ENCODE peak calls at places on chromosomes 2 and 18, in five cellular contexts. J, G, K, Y and C are unnamed samples.

GRCh38 chr2:108288534-108289106 is at the start of gene SULT1C2:
- DNase-seq in J (no peak), G (no peak), Y (no peak), K (no peak), C (no peak)

GRCh38 chr2:240603081-240603835 is 16.7 kb downstream of the CAPN10 start:
- DNase-seq in G (peak), Y (no peak), K (no peak), J (no peak), C (no peak)

GRCh38 chr2:206556357-206556949 is 85.8 kb upstream of the FAM237A start:
- DNase-seq in G (no peak), K (no peak), J (no peak), Y (no peak), C (no peak)

GRCh38 chr2:45651415-45652089 is at the start of gene PRKCE:
- DNase-seq in K (peak), J (no peak), G (peak), Y (peak), C (peak)

GRCh38 chr2:181124499-181124898 is 144.1 kb downstream of the UBE2E3 start:
- DNase-seq in Y (no peak), J (no peak), K (no peak), G (no peak), C (no peak)

GRCh38 chr2:634670-635395 is 42.4 kb downstream of the TMEM18 start:
- DNase-seq in G (no peak), K (no peak), Y (no peak), J (no peak), C (no peak)

GRCh38 chr2:88283886-88284511 is 113.9 kb downstream of the THNSL2 start:
- DNase-seq in K (no peak), J (no peak), G (no peak), Y (no peak), C (no peak)

GRCh38 chr2:161228511-161229240 is 68.4 kb downstream of the TANK start:
- DNase-seq in J (no peak), G (no peak), Y (no peak), K (no peak), C (no peak)

GRCh38 chr2:10382313-10383061 is 65.6 kb downstream of the ODC1 start:
- DNase-seq in K (no peak), Y (no peak), J (peak), G (no peak), C (no peak)

GRCh38 chr2:231662028-231662810 is 46.1 kb upstream of the PTMA start:
- DNase-seq in G (peak), J (peak), Y (peak), K (peak), C (peak)

GRCh38 chr2:23367760-23368159 is 17.2 kb upstream of the KLHL29 start:
- DNase-seq in K (no peak), G (no peak), Y (no peak), J (no peak), C (no peak)

GRCh38 chr2:36399050-36399449 is 43.5 kb downstream of the CRIM1 start:
- DNase-seq in G (no peak), Y (no peak), J (no peak), K (no peak), C (no peak)

GRCh38 chr2:36416370-36417165 is 61.0 kb downstream of the CRIM1 start:
- DNase-seq in Y (no peak), J (no peak), K (peak), G (no peak), C (no peak)

GRCh38 chr2:188404341-188405004 is 112.8 kb downstream of the GULP1 start:
- DNase-seq in J (no peak), G (no peak), Y (no peak), K (no peak), C (no peak)

GRCh38 chr2:197185676-197186075 is 124.9 kb downstream of the ANKRD44 start:
- DNase-seq in Y (no peak), G (no peak), K (no peak), J (no peak), C (no peak)

GRCh38 chr2:105610444-105611327 is 134.0 kb upstream of the NCK2 start:
- DNase-seq in G (no peak), Y (no peak), J (no peak), K (no peak), C (no peak)

GRCh38 chr2:207341816-207342215 is 176.1 kb upstream of the KLF7 start:
- DNase-seq in G (no peak), Y (no peak), K (no peak), J (no peak), C (no peak)

GRCh38 chr2:200901459-200902072 is 12.4 kb downstream of the NIF3L1 start:
- DNase-seq in K (peak), G (no peak), J (peak), Y (peak), C (peak)

GRCh38 chr2:124380350-124380749 is 355.3 kb downstream of the CNTNAP5 start:
- DNase-seq in J (no peak), K (no peak), G (no peak), Y (no peak), C (no peak)

GRCh38 chr2:26756337-26756736 is 7.7 kb upstream of the SLC35F6 start:
- DNase-seq in Y (no peak), K (no peak), J (no peak), G (no peak), C (no peak)

GRCh38 chr2:20322527-20323300 is 27.9 kb downstream of the PUM2 start:
- DNase-seq in J (no peak), K (no peak), Y (no peak), G (no peak), C (no peak)

GRCh38 chr2:38665854-38666577 is at the start of gene GALM:
- DNase-seq in G (peak), J (no peak), K (peak), Y (peak), C (peak)

GRCh38 chr18:29078272-29078671 is 901.3 kb upstream of the CDH2 start:
- DNase-seq in Y (no peak), G (no peak), J (no peak), K (no peak), C (no peak)

GRCh38 chr18:60485207-60485606 is 112.6 kb upstream of the MC4R start:
- DNase-seq in J (no peak), Y (no peak), K (no peak), G (no peak), C (no peak)

GRCh38 chr2:221228214-221228769 is 343.8 kb downstream of the EPHA4 start:
- DNase-seq in Y (no peak), G (no peak), J (no peak), K (no peak), C (no peak)

GRCh38 chr2:33529771-33530481 is 53.5 kb downstream of the RASGRP3 start:
- DNase-seq in J (peak), Y (no peak), G (no peak), K (no peak), C (no peak)

GRCh38 chr2:230262246-230262645 is 36.7 kb downstream of the SP140 start:
- DNase-seq in Y (no peak), G (no peak), J (no peak), K (no peak), C (no peak)

GRCh38 chr2:39550701-39551285 is 113.7 kb upstream of the MAP4K3 start:
- DNase-seq in K (no peak), J (no peak), Y (no peak), G (no peak), C (no peak)

GRCh38 chr2:208175843-208176160 is 12.4 kb upstream of the CRYGA start:
- DNase-seq in K (no peak), Y (no peak), J (no peak), G (no peak), C (no peak)

GRCh38 chr18:21053127-21053526 is 58.5 kb downstream of the ROCK1 start:
- DNase-seq in J (no peak), K (no peak), Y (no peak), G (no peak), C (no peak)

GRCh38 chr2:11406492-11407381 is 59.2 kb downstream of the E2F6 start:
- DNase-seq in K (peak), G (no peak), J (no peak), Y (no peak), C (no peak)

GRCh38 chr2:114925296-114926255 is 483.1 kb downstream of the DPP10 start:
- DNase-seq in Y (no peak), J (no peak), K (no peak), G (no peak), C (no peak)

GRCh38 chr2:176781570-176782217 is 430.9 kb upstream of the HNRNPA3 start:
- DNase-seq in J (no peak), G (no peak), K (no peak), Y (no peak), C (no peak)

GRCh38 chr2:80007722-80008503 is 296.6 kb downstream of the LRRTM1 start:
- DNase-seq in J (no peak), Y (no peak), K (no peak), G (no peak), C (no peak)

GRCh38 chr2:18063826-18064485 is 185.5 kb downstream of the KCNS3 start:
- DNase-seq in G (no peak), Y (no peak), K (no peak), J (no peak), C (no peak)

GRCh38 chr2:127330753-127331152 is 36.8 kb upstream of the ERCC3 start:
- DNase-seq in G (no peak), K (no peak), J (no peak), Y (no peak), C (no peak)

GRCh38 chr2:137724879-137725278 is 239.4 kb upstream of the HNMT start:
- DNase-seq in J (no peak), G (no peak), Y (no peak), K (no peak), C (no peak)

GRCh38 chr2:191556463-191556862 is 121.5 kb upstream of the NABP1 start:
- DNase-seq in Y (no peak), G (no peak), J (no peak), K (no peak), C (no peak)

GRCh38 chr2:65128297-65129190 is 1.4 kb downstream of the RAB1A start:
- DNase-seq in J (no peak), K (no peak), Y (peak), G (no peak), C (no peak)
- TF ChIP-seq POLR2A in J (no peak), K (peak), Y (no peak), G (no peak), C (no peak)

GRCh38 chr18:39839782-39840181 is 2115.3 kb upstream of the PIK3C3 start:
- DNase-seq in J (no peak), K (no peak), G (no peak), Y (no peak), C (no peak)

GRCh38 chr18:39834636-39835035 is 2120.4 kb upstream of the PIK3C3 start:
- DNase-seq in K (no peak), J (no peak), G (no peak), Y (no peak), C (no peak)

GRCh38 chr18:39840406-39840805 is 2114.6 kb upstream of the PIK3C3 start:
- DNase-seq in J (no peak), G (no peak), K (no peak), Y (no peak), C (no peak)

GRCh38 chr18:39838831-39839230 is 2116.2 kb upstream of the PIK3C3 start:
- DNase-seq in J (no peak), K (no peak), G (no peak), Y (no peak), C (no peak)

DNA sequence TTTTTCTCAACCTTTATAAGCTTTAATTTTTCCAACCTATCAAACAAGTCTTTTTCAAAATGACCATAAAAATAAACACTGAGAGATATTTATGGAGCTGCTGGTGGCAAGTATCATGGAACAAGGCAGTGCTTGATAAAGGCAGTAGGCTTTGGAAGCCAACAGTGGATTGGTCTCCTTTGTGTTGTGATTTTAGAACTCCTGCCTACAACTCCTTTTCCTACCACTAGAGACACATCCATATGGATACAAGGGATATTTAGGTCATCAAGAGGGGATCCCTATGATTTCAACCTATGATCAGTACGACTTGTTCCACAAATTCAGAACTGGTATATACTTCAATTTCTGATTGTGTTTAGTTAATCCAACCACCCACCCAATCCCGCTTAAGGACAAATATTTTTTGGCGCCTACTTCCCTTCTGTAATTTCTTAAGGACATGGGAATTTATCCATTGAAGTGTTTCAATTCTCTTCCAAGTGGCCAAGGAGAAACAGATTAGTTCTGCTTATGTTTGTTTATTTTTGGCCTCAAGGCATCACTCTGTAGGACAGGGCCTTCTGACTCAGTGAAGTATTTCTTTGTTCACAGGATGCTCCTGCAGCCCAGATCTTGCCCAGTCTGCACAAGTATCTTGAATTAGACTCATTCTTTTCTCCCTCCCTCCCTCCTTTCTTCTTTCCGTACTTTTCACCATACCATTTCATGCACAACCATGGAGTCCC is 2119.6 kb upstream of the PIK3C3 start:
- DNase-seq in K (no peak), Y (no peak), J (no peak), G (no peak), C (no peak)
- TF ChIP-seq CTCF in K (no peak), Y (no peak), J (no peak), G (no peak), C (no peak)

DNA sequence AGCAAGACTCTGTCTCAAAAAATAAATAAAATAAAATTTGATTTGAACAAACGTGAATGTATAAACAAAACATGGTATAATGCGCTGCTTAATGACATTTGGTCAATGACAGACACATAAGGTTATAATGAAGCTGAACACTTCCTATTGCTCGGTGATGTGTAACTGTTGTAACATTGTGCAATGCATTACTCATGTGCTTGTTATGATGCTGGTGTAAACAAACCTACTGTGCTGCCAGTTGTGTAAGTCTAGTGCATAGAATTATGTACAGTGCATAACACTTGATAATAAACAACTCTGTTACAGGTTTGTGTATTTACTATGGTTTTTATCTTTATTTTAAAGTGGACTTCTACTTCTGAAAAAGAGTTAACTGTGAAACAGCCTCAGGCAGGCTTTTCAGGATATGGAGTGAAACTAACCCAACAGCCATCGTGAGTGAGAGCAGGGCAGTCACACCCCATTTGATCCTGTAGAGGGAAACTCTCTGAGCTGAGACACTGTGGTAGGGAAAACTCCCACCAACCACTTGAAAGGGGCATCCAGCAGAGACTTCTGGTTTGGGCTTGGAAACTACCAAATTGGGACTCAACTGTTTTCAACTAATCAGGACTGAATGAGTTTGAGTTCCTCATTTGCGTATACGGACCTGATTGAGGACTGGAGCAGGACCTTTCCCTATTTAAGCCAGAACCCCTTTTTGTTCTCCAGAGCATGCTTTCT is 8.7 kb upstream of the RPRD1A start:
- DNase-seq in G (no peak), Y (no peak), K (no peak), J (peak), C (no peak)
- TF ChIP-seq POLR2A in G (no peak), Y (no peak), K (no peak), J (no peak), C (no peak)

GRCh38 chr2:140242889-140243288 is 1462.7 kb upstream of the NXPH2 start:
- DNase-seq in Y (no peak), J (no peak), K (no peak), G (no peak), C (no peak)
- TF ChIP-seq CTCF in Y (no peak), J (no peak), K (no peak), G (no peak), C (no peak)

GRCh38 chr2:135875491-135876065 is 665 bp downstream of the MCM6 start:
- DNase-seq in G (peak), Y (peak), K (peak), J (no peak), C (peak)

GRCh38 chr2:135870571-135870970 is 5.7 kb downstream of the MCM6 start:
- DNase-seq in J (no peak), G (no peak), Y (no peak), K (no peak), C (no peak)

GRCh38 chr2:135874966-135875365 is 1.3 kb downstream of the MCM6 start:
- DNase-seq in J (no peak), K (no peak), Y (no peak), G (no peak), C (no peak)

GRCh38 chr2:135876066-135876711 is at the start of gene MCM6:
- DNase-seq in G (peak), Y (peak), K (peak), J (peak), C (peak)
- TF ChIP-seq POLR2A in G (peak), Y (peak), K (peak), J (peak), C (no peak)

GRCh38 chr18:12478269-12479057 is 70.7 kb downstream of the PRELID3A start:
- DNase-seq in Y (no peak), K (no peak), G (no peak), J (no peak), C (no peak)
- TF ChIP-seq CTCF in Y (no peak), K (no peak), G (no peak), J (no peak), C (no peak)

GRCh38 chr2:85806358-85807118 is 52.7 kb downstream of the ATOH8 start:
- DNase-seq in G (no peak), K (no peak), Y (no peak), J (no peak), C (no peak)
- TF ChIP-seq POLR2A in G (no peak), K (no peak), Y (no peak), J (no peak), C (no peak)

GRCh38 chr18:32891797-32892196 is 119.0 kb upstream of the KLHL14 start:
- DNase-seq in K (no peak), Y (no peak), G (no peak), J (no peak), C (no peak)
- TF ChIP-seq CTCF in K (no peak), Y (no peak), G (no peak), J (no peak), C (no peak)

GRCh38 chr2:170714156-170715061 is 728 bp upstream of the SP5 start:
- DNase-seq in J (no peak), Y (no peak), K (peak), G (peak), C (no peak)
- TF ChIP-seq POLR2A in J (no peak), Y (no peak), K (no peak), G (no peak), C (no peak)

GRCh38 chr18:37476182-37476581 is 89.4 kb downstream of the CELF4 start:
- DNase-seq in G (no peak), J (no peak), Y (no peak), K (no peak), C (no peak)
- TF ChIP-seq CTCF in G (no peak), J (peak), Y (peak), K (no peak), C (no peak)